ENCODE peak calls at places on chromosomes 7 and 10, in four cellular contexts. U, Y, B and P are unnamed samples.

GRCh38 chr7:150756858-150757257 is 19.6 kb downstream of the GIMAP5 start:
- DNase-seq in B (no peak), Y (no peak), U (no peak), P (no peak)

GRCh38 chr7:53744361-53744760 is 708.9 kb downstream of the POM121L12 start:
- DNase-seq in B (peak; percentile 68), Y (no peak), U (no peak), P (peak; percentile 2)

GRCh38 chr7:43664681-43665080 is 64.6 kb downstream of the COA1 start:
- DNase-seq in B (no peak), U (no peak), Y (no peak), P (no peak)

GRCh38 chr7:8056431-8056830 is 87.8 kb downstream of the GLCCI1 start:
- DNase-seq in U (no peak), B (no peak), Y (no peak), P (no peak)

GRCh38 chr7:36287371-36288241 is 102.1 kb upstream of the ANLN start:
- DNase-seq in Y (peak; percentile 82), B (peak; percentile 76), U (peak; percentile 52), P (no peak)

GRCh38 chr10:103188853-103189252 is 4.2 kb downstream of the NT5C2 start:
- DNase-seq in Y (no peak), U (no peak), B (no peak), P (no peak)

GRCh38 chr7:46558482-46559193 is 637.6 kb upstream of the IGFBP3 start:
- DNase-seq in Y (no peak), B (no peak), U (no peak), P (no peak)

GRCh38 chr10:1434912-1435692 is 302.2 kb downstream of the ADARB2 start:
- DNase-seq in B (peak; percentile 77), Y (no peak), U (no peak), P (no peak)

GRCh38 chr10:127346604-127347003 is 150.2 kb upstream of the INSYN2A start:
- DNase-seq in U (no peak), B (no peak), Y (no peak), P (no peak)

GRCh38 chr10:97647556-97647955 is 7.1 kb downstream of the PI4K2A start:
- DNase-seq in Y (no peak), B (no peak), U (no peak), P (no peak)

GRCh38 chr7:143263266-143264195 is at the start of gene GSTK1:
- DNase-seq in U (peak; percentile 92), Y (peak; percentile 66), B (peak; percentile 92), P (peak; percentile 25)

GRCh38 chr7:98772242-98772603 is 97.6 kb downstream of the TMEM130 start:
- DNase-seq in U (no peak), Y (no peak), B (no peak), P (no peak)

GRCh38 chr10:50653142-50653541 is 29.4 kb upstream of the SGMS1 start:
- DNase-seq in B (no peak), U (no peak), Y (peak; percentile 70), P (no peak)

GRCh38 chr10:131901181-131901829 is 497 bp downstream of the PPP2R2D start:
- DNase-seq in B (peak; percentile 75), Y (peak; percentile 66), U (peak; percentile 49), P (no peak)
- H3K27ac ChIP-seq in B (peak overlapping the region; percentile 76), Y (peak overlapping the region; percentile 57), U (peak overlapping the region; percentile 89), P (no peak overlapping the region)

GRCh38 chr7:129782257-129783096 is 170.3 kb downstream of the UBE2H start:
- DNase-seq in B (peak; percentile 83), Y (no peak), U (no peak), P (no peak)

GRCh38 chr7:129780257-129781127 is 169.0 kb downstream of the NRF1 start:
- DNase-seq in U (peak; percentile 92), Y (peak; percentile 79), B (peak; percentile 98), P (no peak)

GRCh38 chr7:129781856-129782256 is 170.3 kb downstream of the NRF1 start:
- DNase-seq in Y (no peak), B (peak; percentile 90), U (no peak), P (no peak)

GRCh38 chr7:129779602-129780256 is 168.2 kb downstream of the NRF1 start:
- DNase-seq in Y (peak; percentile 57), B (no peak), U (no peak), P (no peak)

DNA sequence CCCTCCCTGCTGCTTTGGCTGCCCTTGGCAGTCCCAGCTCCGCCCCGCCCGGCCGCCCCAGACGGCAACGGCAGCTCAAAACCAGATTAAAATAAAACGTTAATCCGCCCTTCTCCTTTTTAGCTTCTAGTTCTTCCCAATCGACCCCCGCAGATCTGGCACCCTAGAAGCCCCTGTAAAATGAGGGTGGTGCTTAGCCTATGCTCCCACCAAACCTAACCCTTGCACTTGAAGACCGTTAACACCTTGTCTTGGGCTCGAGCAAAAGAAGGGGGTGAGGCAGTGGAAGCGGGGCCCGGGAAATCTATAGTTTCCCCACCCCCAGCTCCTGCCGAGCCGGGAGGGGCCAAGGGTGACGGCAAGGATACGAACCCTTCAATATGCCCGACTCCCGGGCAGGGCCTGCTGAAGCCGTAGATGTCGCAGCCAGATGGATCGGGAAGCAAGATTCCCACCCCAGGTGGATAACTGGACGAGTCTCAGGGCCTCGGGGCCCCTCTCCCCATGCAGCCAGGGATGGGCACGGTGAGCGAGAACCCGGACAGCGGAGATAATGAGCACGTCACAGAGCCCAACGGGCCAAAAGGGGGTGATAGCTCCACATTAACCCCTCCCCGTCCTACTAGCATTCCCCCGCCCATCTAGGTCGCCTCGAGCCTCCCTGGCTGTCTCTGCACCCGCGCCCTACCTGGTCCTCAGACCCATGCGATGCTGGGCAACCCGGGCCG is 169.8 kb downstream of the NRF1 start:
- DNase-seq in U (no peak), Y (peak; percentile 11), B (peak; percentile 86), P (no peak)
- H3K4me1 ChIP-seq in U (peaks cover 36% of the 10 kb centered on the region), Y (peaks cover 24% of the 10 kb centered on the region), B (peaks cover 6% of the 10 kb centered on the region), P (peaks cover 28% of the 10 kb centered on the region)

GRCh38 chr7:31137234-31137633 is 85.1 kb downstream of the ADCYAP1R1 start:
- DNase-seq in Y (no peak), B (no peak), U (no peak), P (no peak)

GRCh38 chr7:31133497-31133896 is 81.4 kb downstream of the ADCYAP1R1 start:
- DNase-seq in B (no peak), U (no peak), Y (no peak), P (no peak)

GRCh38 chr7:31129067-31129466 is 77.0 kb downstream of the ADCYAP1R1 start:
- DNase-seq in U (no peak), Y (no peak), B (peak; percentile 64), P (no peak)

GRCh38 chr7:31134246-31135188 is 82.4 kb downstream of the ADCYAP1R1 start:
- DNase-seq in Y (peak; percentile 73), B (peak; percentile 95), U (peak; percentile 69), P (peak; percentile 88)
- H3K4me3 ChIP-seq in Y (no peak overlapping the region), B (no peak overlapping the region), U (no peak overlapping the region), P (no peak overlapping the region)

GRCh38 chr7:116497708-116498107 is 1.8 kb upstream of the CAV2 start:
- DNase-seq in Y (no peak), B (no peak), U (no peak), P (no peak)

GRCh38 chr7:116502201-116503096 is 2.9 kb downstream of the CAV2 start:
- DNase-seq in B (no peak), U (no peak), Y (no peak), P (no peak)

GRCh38 chr7:116501425-116502167 is 2.1 kb downstream of the CAV2 start:
- DNase-seq in U (no peak), B (no peak), Y (no peak), P (no peak)

GRCh38 chr7:116499168-116500070 is at the start of gene CAV2:
- DNase-seq in U (peak; percentile 61), Y (no peak), B (peak; percentile 90), P (no peak)

GRCh38 chr7:116500071-116500853 is 724 bp downstream of the CAV2 start:
- DNase-seq in B (peak; percentile 83), Y (no peak), U (peak; percentile 26), P (no peak)
- H3K27ac ChIP-seq in B (no peak overlapping the region), Y (no peak overlapping the region), U (peak overlapping the region; percentile 70), P (no peak overlapping the region)